ENCODE peak calls at places on chromosome 12, in seven cellular contexts. X is GM06990, T is epithelial cell of proximal tubule, Z is PC-3, M is lung, K is upper lobe of right lung, C is MM.1S. G is an unnamed sample.

GRCh38 chr12:25725874-25726273 is 172.8 kb upstream of the LMNTD1 start:
- DNase-seq in Z (no peak), C (no peak), T (no peak), X (no peak), K (no peak), M (no peak), G (no peak)

GRCh38 chr12:117641885-117642284 is 280.5 kb upstream of the NOS1 start:
- DNase-seq in M (no peak), K (no peak), X (no peak), C (no peak), Z (no peak), T (no peak), G (no peak)

GRCh38 chr12:4908694-4909396 is 860 bp upstream of the KCNA1 start:
- DNase-seq in M (no peak), K (no peak), C (no peak), X (peak), Z (no peak), T (no peak), G (peak)

GRCh38 chr12:47797432-47797831 is 22.3 kb downstream of the HDAC7 start:
- DNase-seq in M (no peak), C (no peak), Z (peak), K (no peak), X (no peak), T (no peak), G (peak)

GRCh38 chr12:123720141-123720814 is 8.1 kb downstream of the ATP6V0A2 start:
- DNase-seq in C (no peak), Z (no peak), T (no peak), K (no peak), X (no peak), M (no peak), G (no peak)

GRCh38 chr12:56288705-56289387 is 11.3 kb downstream of the CS start:
- DNase-seq in M (no peak), K (no peak), C (no peak), T (no peak), X (no peak), Z (no peak), G (no peak)

GRCh38 chr12:87270894-87271293 is 758.3 kb downstream of the C12orf50 start:
- DNase-seq in X (no peak), M (no peak), T (peak), K (no peak), C (no peak), Z (peak), G (no peak)

GRCh38 chr12:128259556-128260070 is 7.4 kb upstream of the TMEM132C start:
- DNase-seq in T (no peak), M (no peak), C (no peak), Z (peak), K (no peak), X (no peak), G (peak)

GRCh38 chr12:27975222-27976136 is 2.9 kb upstream of the PTHLH start:
- DNase-seq in M (no peak), C (no peak), X (no peak), Z (peak), K (no peak), T (no peak), G (no peak)

GRCh38 chr12:56759270-56759908 is 3.7 kb upstream of the HSD17B6 start:
- DNase-seq in K (no peak), Z (no peak), M (no peak), C (no peak), X (no peak), T (no peak), G (no peak)

GRCh38 chr12:121992059-121992879 is 29.4 kb upstream of the BCL7A start:
- DNase-seq in X (peak), C (no peak), K (peak), M (peak), T (peak), Z (peak), G (peak)

GRCh38 chr12:46452061-46452615 is 79.6 kb upstream of the SLC38A2 start:
- DNase-seq in K (no peak), C (no peak), Z (peak), X (no peak), T (no peak), M (no peak), G (no peak)

GRCh38 chr12:32496946-32497345 is 97.6 kb downstream of the FGD4 start:
- DNase-seq in C (no peak), X (no peak), M (no peak), K (no peak), T (no peak), Z (no peak), G (no peak)

GRCh38 chr12:51524386-51524901 is 66.6 kb upstream of the SCN8A start:
- DNase-seq in T (no peak), Z (no peak), X (no peak), K (no peak), C (no peak), M (no peak), G (no peak)

GRCh38 chr12:50636505-50636904 is 127.4 kb upstream of the ATF1 start:
- DNase-seq in K (no peak), X (no peak), T (no peak), M (no peak), Z (no peak), C (no peak), G (no peak)

GRCh38 chr12:42143401-42144173 is 1.1 kb downstream of the GXYLT1 start:
- DNase-seq in M (no peak), C (peak), K (no peak), T (no peak), Z (peak), X (no peak), G (peak)

GRCh38 chr12:57280234-57281062 is 29.5 kb upstream of the STAC3 start:
- DNase-seq in M (peak), K (no peak), X (peak), Z (peak), C (no peak), T (peak), G (peak)

GRCh38 chr12:108055135-108055534 is 74.0 kb upstream of the WSCD2 start:
- DNase-seq in K (no peak), M (no peak), T (no peak), X (no peak), Z (no peak), C (no peak), G (no peak)

GRCh38 chr12:43305065-43305464 is 246.9 kb downstream of the ADAMTS20 start:
- DNase-seq in C (no peak), Z (no peak), X (no peak), T (no peak), K (no peak), M (no peak), G (no peak)

GRCh38 chr12:3200032-3200617 is 122.9 kb downstream of the TSPAN9 start:
- DNase-seq in X (no peak), K (peak), M (no peak), C (no peak), Z (peak), T (no peak), G (no peak)

GRCh38 chr12:78183854-78184253 is 353.2 kb downstream of the NAV3 start:
- DNase-seq in M (no peak), T (no peak), C (peak), Z (no peak), X (no peak), K (no peak), G (no peak)

GRCh38 chr12:10732554-10732953 is 9.4 kb upstream of the YBX3 start:
- DNase-seq in C (no peak), T (no peak), X (no peak), Z (no peak), M (no peak), K (no peak), G (no peak)

GRCh38 chr12:123474493-123475255 is 16.7 kb downstream of the SNRNP35 start:
- DNase-seq in C (no peak), T (no peak), X (no peak), K (no peak), M (no peak), Z (no peak), G (no peak)

GRCh38 chr12:38555620-38556596 is 239.3 kb downstream of the ALG10B start:
- DNase-seq in M (no peak), X (no peak), C (no peak), Z (peak), T (no peak), K (no peak), G (no peak)

GRCh38 chr12:78914859-78915331 is 50.3 kb downstream of the SYT1 start:
- DNase-seq in T (no peak), X (no peak), C (peak), M (no peak), Z (peak), K (no peak), G (no peak)

GRCh38 chr12:120468846-120469449 is 600 bp downstream of the SRSF9 start:
- DNase-seq in C (no peak), X (no peak), Z (no peak), K (peak), M (peak), T (no peak), G (no peak)

GRCh38 chr12:26631846-26632245 is 201.1 kb downstream of the ITPR2 start:
- DNase-seq in K (no peak), C (no peak), X (no peak), M (no peak), T (no peak), Z (peak), G (no peak)

GRCh38 chr12:65565601-65566560 is 258.4 kb upstream of the HMGA2 start:
- DNase-seq in X (no peak), K (no peak), M (no peak), T (peak), Z (peak), C (no peak), G (no peak)
- TF ChIP-seq CTCF in X (no peak), K (no peak), M (no peak), T (no peak), Z (no peak), C (no peak), G (no peak)

GRCh38 chr12:31362759-31363415 is 36.9 kb upstream of the SINHCAF start:
- DNase-seq in X (peak), M (no peak), C (peak), T (no peak), K (no peak), Z (peak), G (peak)
- H3K4me3 ChIP-seq in X (peak), M (no peak), C (peak), T (no peak), K (no peak), Z (no peak), G (peak)

DNA sequence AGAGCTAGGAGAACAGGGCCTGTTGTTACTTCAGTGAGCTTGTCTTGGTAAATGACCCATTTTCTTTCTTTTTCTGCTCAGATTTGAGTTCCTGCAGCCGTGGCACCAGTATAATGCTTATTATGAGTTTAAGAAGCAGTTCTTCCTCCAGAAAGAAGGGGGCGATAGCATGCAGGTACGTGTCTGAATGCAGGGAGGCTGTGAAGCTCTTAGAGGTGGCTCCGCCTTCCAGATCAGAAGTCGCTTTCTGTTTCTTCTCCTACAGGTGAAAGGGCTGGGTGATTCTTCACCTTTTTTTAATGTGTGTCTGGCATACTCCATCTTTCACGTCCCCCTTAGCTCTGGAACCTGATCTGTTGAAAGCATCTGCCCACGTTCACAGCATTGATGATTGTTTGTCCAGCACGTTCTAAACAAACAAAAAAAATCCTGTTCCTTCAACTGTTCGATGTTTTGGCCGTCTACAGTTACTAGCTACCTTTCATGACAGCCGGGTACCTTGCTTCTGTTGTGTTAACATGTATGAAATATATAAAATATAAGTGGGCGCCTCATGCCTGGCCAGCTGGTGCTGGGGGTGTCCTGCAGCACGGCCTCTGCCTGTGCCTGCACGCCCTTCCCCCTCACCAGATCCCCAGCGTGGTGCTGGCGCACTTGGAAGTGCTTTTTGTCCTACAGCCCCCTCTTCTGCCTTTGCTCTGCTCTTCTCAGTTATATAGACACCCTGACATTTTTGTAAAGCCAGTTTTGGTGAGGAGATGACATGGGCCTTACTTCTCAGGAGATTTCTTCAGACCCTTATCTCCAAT is 44.6 kb downstream of the SFSWAP start:
- DNase-seq in X (no peak), M (no peak), Z (peak), K (no peak), T (no peak), C (no peak), G (peak)
- TF ChIP-seq CTCF in X (peak), M (no peak), Z (peak), K (peak), T (peak), C (peak), G (peak)

GRCh38 chr12:12900786-12901157 is 9.4 kb downstream of the GPRC5A start:
- DNase-seq in X (no peak), T (no peak), Z (no peak), C (no peak), K (no peak), M (no peak), G (no peak)

GRCh38 chr12:12899530-12900380 is 8.4 kb downstream of the GPRC5A start:
- DNase-seq in Z (peak), K (no peak), X (peak), M (no peak), C (no peak), T (peak), G (peak)

GRCh38 chr12:12902036-12902435 is 10.7 kb downstream of the GPRC5A start:
- DNase-seq in K (no peak), X (no peak), M (no peak), C (no peak), T (no peak), Z (peak), G (no peak)

GRCh38 chr12:12898911-12899511 is 7.6 kb downstream of the GPRC5A start:
- DNase-seq in X (no peak), M (no peak), C (no peak), T (no peak), K (no peak), Z (no peak), G (no peak)

GRCh38 chr12:12901158-12901791 is 9.9 kb downstream of the GPRC5A start:
- DNase-seq in X (no peak), M (no peak), C (no peak), Z (peak), T (peak), K (no peak), G (no peak)
- H3K4me3 ChIP-seq in X (no peak), M (no peak), C (no peak), Z (peak), T (peak), K (peak), G (no peak)

DNA sequence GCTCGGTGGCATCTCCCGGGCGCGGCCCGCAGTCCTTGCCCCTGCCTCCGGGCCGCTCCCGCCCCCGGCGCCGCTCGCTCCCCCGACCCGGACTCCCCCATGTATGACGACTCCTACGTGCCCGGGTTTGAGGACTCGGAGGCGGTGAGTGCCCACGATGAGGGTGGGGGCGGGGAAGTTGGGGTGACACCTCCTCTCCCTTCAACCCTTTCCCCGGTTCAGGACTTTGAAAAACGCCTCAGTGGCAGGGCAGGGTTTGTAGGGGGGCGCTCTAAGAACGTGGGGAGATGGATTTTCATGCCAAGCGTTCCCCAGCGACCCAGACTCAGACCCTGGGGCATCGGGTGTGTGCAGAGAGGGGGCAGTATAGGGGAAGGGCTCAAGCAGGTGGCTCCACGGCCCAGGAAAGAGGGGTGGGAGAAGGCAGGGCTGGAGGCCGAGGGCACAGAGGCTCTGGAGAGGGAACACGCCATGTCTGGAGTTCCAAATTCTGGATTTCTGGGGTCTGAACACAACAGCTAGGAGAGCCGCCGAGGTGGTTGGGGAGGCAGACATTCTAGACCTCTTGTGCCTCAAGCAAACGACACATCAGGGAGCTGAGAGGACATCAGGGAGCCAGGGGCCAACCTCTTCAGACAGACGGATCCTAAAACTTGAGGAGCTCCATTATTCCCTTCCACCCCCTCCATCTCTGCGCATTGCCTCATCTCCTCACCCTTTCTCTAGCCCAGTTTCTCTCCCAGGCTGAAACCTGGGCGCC is 715 bp downstream of the CACNB3 start:
- DNase-seq in T (no peak), X (no peak), Z (no peak), M (no peak), K (peak), C (peak), G (no peak)
- TF ChIP-seq CTCF in T (peak), X (peak), Z (peak), M (no peak), K (peak), C (peak), G (no peak)

GRCh38 chr12:130489293-130489692 is 151.6 kb downstream of the PIWIL1 start:
- DNase-seq in Z (no peak), X (no peak), K (no peak), M (no peak), C (no peak), T (no peak), G (no peak)

GRCh38 chr12:130494736-130495135 is 157.0 kb downstream of the PIWIL1 start:
- DNase-seq in C (no peak), X (no peak), Z (no peak), K (peak), M (no peak), T (no peak), G (no peak)

GRCh38 chr12:130493951-130494350 is 156.3 kb downstream of the PIWIL1 start:
- DNase-seq in X (no peak), C (no peak), K (no peak), M (no peak), Z (no peak), T (no peak), G (no peak)

GRCh38 chr12:130490674-130491073 is 153.0 kb downstream of the PIWIL1 start:
- DNase-seq in T (no peak), M (no peak), Z (no peak), X (no peak), C (no peak), K (no peak), G (no peak)

GRCh38 chr12:130491421-130492357 is 154.0 kb downstream of the PIWIL1 start:
- DNase-seq in Z (no peak), C (no peak), M (no peak), T (no peak), K (peak), X (no peak), G (no peak)
- H3K4me3 ChIP-seq in Z (no peak), C (no peak), M (no peak), T (no peak), K (no peak), X (no peak), G (no peak)

G was measured in GM12865.